ENCODE peak calls at places on chromosomes 3 and 15, in six cellular contexts. D, Z, U, M, O and S are unnamed samples.

GRCh38 chr3:30443756-30444673 is 162.4 kb upstream of the TGFBR2 start:
- DNase-seq in D (no peak), Z (no peak), M (no peak), O (no peak), U (no peak), S (no peak)

GRCh38 chr15:75449585-75450306 is 1.7 kb downstream of the SIN3A start:
- DNase-seq in O (no peak), M (no peak), Z (no peak), U (no peak), D (no peak), S (no peak)

GRCh38 chr3:184765730-184766074 is 46.3 kb upstream of the VPS8 start:
- DNase-seq in D (no peak), Z (peak), U (peak), O (no peak), M (no peak), S (no peak)

GRCh38 chr3:155404486-155404885 is 111.0 kb upstream of the STRIT1 start:
- DNase-seq in U (no peak), O (no peak), M (no peak), Z (no peak), D (no peak), S (no peak)

GRCh38 chr3:60772584-60772983 is 478.7 kb downstream of the FHIT start:
- DNase-seq in M (no peak), O (no peak), D (no peak), U (no peak), Z (no peak), S (no peak)

GRCh38 chr15:67146214-67146613 is 80.8 kb downstream of the SMAD3 start:
- DNase-seq in Z (no peak), D (peak), M (no peak), U (no peak), O (no peak), S (no peak)

GRCh38 chr15:80727196-80727595 is 32.1 kb downstream of the ABHD17C start:
- DNase-seq in M (no peak), O (no peak), Z (no peak), D (peak), U (no peak), S (no peak)

GRCh38 chr15:91561371-91562100 is 292.0 kb upstream of the SLCO3A1 start:
- DNase-seq in Z (no peak), D (no peak), O (no peak), U (no peak), M (no peak), S (no peak)

GRCh38 chr3:57144952-57145351 is 20.2 kb downstream of the IL17RD start:
- DNase-seq in M (no peak), U (no peak), D (no peak), Z (no peak), O (no peak), S (no peak)

GRCh38 chr15:48966595-48967301 is 3.0 kb upstream of the SHC4 start:
- DNase-seq in M (no peak), O (no peak), Z (no peak), D (no peak), U (peak), S (no peak)

GRCh38 chr3:171277456-171278406 is 182.5 kb downstream of the TNIK start:
- DNase-seq in O (no peak), Z (no peak), M (no peak), D (no peak), U (no peak), S (no peak)

GRCh38 chr3:160486459-160486869 is 36.9 kb upstream of the TRIM59 start:
- DNase-seq in Z (no peak), O (no peak), M (no peak), U (no peak), D (peak), S (no peak)

GRCh38 chr3:14561051-14561634 is 21.0 kb upstream of the GRIP2 start:
- DNase-seq in O (no peak), D (no peak), U (no peak), M (no peak), Z (no peak), S (no peak)

GRCh38 chr3:153029350-153029749 is 132.7 kb upstream of the RAP2B start:
- DNase-seq in U (no peak), M (no peak), D (no peak), O (peak), Z (no peak), S (no peak)

GRCh38 chr3:42031808-42032475 is 59.2 kb upstream of the TRAK1 start:
- DNase-seq in Z (no peak), M (no peak), U (no peak), O (no peak), D (no peak), S (no peak)

GRCh38 chr3:116663161-116663885 is 46.3 kb upstream of the TUSC7 start:
- DNase-seq in Z (no peak), M (no peak), O (no peak), U (no peak), D (no peak), S (no peak)

GRCh38 chr3:178419078-178419477 is 117.2 kb upstream of the KCNMB2 start:
- DNase-seq in D (no peak), M (no peak), Z (no peak), O (no peak), U (no peak), S (no peak)

GRCh38 chr3:132079150-132079549 is 44.3 kb upstream of the CPNE4 start:
- DNase-seq in D (no peak), O (no peak), U (no peak), M (no peak), Z (no peak), S (no peak)

GRCh38 chr3:51502562-51502910 is 2.7 kb upstream of the DCAF1 start:
- DNase-seq in U (no peak), D (no peak), O (no peak), Z (no peak), M (no peak), S (no peak)

GRCh38 chr15:79315623-79316328 is 4.9 kb downstream of the TMED3 start:
- DNase-seq in U (no peak), Z (no peak), D (no peak), M (no peak), O (no peak), S (no peak)

GRCh38 chr3:62567097-62568021 is 194.0 kb upstream of the FEZF2 start:
- DNase-seq in D (peak), M (no peak), U (no peak), Z (no peak), O (no peak), S (no peak)

GRCh38 chr3:168531116-168531515 is 435.4 kb upstream of the GOLIM4 start:
- DNase-seq in D (no peak), Z (no peak), U (no peak), M (no peak), O (no peak), S (no peak)

GRCh38 chr15:100890850-100891249 is 11.2 kb downstream of the ALDH1A3 start:
- DNase-seq in U (no peak), D (no peak), M (no peak), Z (no peak), O (no peak), S (no peak)

GRCh38 chr3:56890448-56891083 is 88.8 kb upstream of the ARHGEF3 start:
- DNase-seq in M (no peak), O (no peak), Z (no peak), U (no peak), D (no peak), S (no peak)

GRCh38 chr15:71691700-71692417 is 118.5 kb upstream of the NR2E3 start:
- DNase-seq in U (no peak), Z (no peak), D (no peak), M (no peak), O (no peak), S (no peak)

GRCh38 chr15:73912030-73912596 is 14.1 kb upstream of the LOXL1 start:
- DNase-seq in D (no peak), Z (no peak), M (no peak), O (no peak), U (no peak), S (no peak)

GRCh38 chr3:42730294-42730693 is 27.7 kb upstream of the HHATL start:
- DNase-seq in U (no peak), O (no peak), M (peak), D (no peak), Z (no peak), S (no peak)

GRCh38 chr15:58524247-58524646 is 92.5 kb downstream of the LIPC start:
- DNase-seq in O (no peak), D (peak), M (no peak), U (no peak), Z (no peak), S (no peak)

GRCh38 chr3:171088496-171088895 is 62.0 kb upstream of the SLC2A2 start:
- DNase-seq in O (no peak), Z (no peak), M (no peak), D (no peak), U (no peak), S (no peak)

GRCh38 chr3:99365979-99366378 is 272.4 kb upstream of the COL8A1 start:
- DNase-seq in U (no peak), D (no peak), Z (no peak), O (no peak), M (no peak), S (no peak)

GRCh38 chr3:35638640-35639250 is 580 bp upstream of the ARPP21 start:
- DNase-seq in M (peak), U (no peak), O (no peak), Z (no peak), D (no peak), S (no peak)

GRCh38 chr3:158791259-158791920 is 10.5 kb upstream of the MFSD1 start:
- DNase-seq in O (peak), D (peak), Z (no peak), U (no peak), M (no peak), S (no peak)
- TF ChIP-seq POLR2AphosphoS5 in O (no peak), D (no peak), Z (no peak), U (no peak), M (no peak), S (no peak)

DNA sequence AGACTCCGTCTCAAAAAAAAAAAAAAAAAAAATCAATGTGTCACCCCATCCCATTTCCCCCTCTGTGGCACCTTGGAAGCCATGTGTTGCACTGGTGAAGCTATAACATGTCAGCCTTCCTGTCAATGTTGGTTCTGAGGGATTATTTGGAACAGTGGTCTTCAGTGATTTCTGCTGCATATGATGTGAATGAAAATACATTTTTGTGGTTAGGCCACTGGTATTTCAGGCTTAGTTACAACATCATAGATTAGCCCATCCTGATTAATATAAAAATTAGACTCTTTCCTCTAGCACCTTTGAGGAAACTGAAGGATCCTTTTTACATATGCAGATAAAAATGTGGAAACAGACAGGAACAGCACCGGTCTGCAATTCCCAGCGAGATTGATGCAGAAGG is 94.6 kb downstream of the RFX7 start:
- DNase-seq in U (no peak), O (no peak), D (no peak), M (no peak), Z (no peak), S (no peak)
- TF ChIP-seq POLR2A in U (no peak), O (no peak), D (no peak), M (no peak), Z (no peak), S (no peak)

DNA sequence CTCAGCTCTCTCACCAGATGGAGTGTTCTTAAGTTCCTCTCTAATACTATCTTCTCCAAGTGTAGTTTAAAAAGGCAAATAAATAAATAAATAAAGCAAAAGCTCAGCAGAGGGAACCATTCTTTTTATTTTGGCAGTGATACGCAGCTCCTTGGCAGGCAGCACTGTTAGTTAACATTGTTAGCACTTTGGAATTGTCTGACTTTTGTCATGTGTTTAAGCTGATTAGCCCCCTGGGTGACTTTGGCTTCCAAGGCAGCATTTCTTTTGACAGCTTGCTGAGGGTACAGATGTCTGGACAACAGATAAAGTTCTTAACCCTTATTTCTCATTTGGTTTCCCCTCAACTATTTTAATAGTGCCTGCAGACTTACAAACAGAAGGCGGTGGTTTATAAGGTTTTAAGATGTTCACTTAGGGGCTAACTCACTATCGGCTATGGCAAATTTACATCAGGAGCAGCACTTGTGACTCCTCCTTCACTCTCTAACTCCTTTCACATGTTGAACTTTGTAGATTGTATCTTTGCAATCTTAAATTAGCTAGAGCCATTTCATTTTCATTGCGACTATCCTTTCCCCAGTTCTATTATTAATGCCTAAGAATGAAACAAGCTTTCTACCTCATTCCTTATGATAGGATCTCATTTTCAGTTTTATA is 213.4 kb downstream of the ZBBX start:
- DNase-seq in U (no peak), M (no peak), D (no peak), O (no peak), Z (no peak), S (no peak)
- TF ChIP-seq TAF1 in U (no peak), M (no peak), D (no peak), O (no peak), Z (no peak), S (no peak)

DNA sequence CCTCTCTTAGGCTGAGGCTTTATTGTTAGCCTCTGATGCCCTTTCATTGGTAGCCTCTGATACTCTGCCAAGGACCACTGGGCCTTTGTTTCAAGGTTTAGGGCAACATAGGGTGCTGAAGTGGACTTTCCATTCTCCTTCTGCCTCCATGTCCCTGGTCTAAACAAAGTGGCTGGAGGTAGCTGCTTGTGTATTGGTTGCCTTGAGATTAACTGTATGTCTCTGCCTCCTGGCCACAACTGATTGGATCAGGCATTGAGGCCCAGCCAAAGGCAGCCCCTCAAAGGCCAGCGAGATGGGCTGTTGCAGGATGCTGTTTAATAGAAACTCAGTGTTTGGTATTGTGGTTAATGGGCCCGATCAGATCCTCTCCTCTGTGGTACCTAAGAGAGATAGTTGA is 77.9 kb upstream of the PRR23C start:
- DNase-seq in Z (no peak), M (peak), U (no peak), D (no peak), O (no peak), S (no peak)
- TF ChIP-seq POLR2AphosphoS5 in Z (no peak), M (no peak), U (no peak), D (no peak), O (no peak), S (no peak)

GRCh38 chr3:119498188-119498987 is at the start of gene TIMMDC1:
- DNase-seq in Z (peak), M (peak), D (peak), O (peak), U (peak), S (peak)
- TF ChIP-seq POLR2A in Z (peak), M (peak), D (peak), O (peak), U (peak), S (peak)

GRCh38 chr3:97821413-97821809 is 400 bp upstream of the CRYBG3 start:
- DNase-seq in O (peak), D (no peak), Z (peak), M (peak), U (no peak), S (no peak)
- TF ChIP-seq TAF1 in O (no peak), D (no peak), Z (no peak), M (no peak), U (no peak), S (no peak)

GRCh38 chr3:24640330-24640877 is 145.8 kb upstream of the THRB start:
- DNase-seq in U (no peak), Z (no peak), D (peak), M (no peak), O (peak), S (no peak)
- TF ChIP-seq POLR2AphosphoS5 in U (no peak), Z (no peak), D (no peak), M (no peak), O (no peak), S (no peak)

DNA sequence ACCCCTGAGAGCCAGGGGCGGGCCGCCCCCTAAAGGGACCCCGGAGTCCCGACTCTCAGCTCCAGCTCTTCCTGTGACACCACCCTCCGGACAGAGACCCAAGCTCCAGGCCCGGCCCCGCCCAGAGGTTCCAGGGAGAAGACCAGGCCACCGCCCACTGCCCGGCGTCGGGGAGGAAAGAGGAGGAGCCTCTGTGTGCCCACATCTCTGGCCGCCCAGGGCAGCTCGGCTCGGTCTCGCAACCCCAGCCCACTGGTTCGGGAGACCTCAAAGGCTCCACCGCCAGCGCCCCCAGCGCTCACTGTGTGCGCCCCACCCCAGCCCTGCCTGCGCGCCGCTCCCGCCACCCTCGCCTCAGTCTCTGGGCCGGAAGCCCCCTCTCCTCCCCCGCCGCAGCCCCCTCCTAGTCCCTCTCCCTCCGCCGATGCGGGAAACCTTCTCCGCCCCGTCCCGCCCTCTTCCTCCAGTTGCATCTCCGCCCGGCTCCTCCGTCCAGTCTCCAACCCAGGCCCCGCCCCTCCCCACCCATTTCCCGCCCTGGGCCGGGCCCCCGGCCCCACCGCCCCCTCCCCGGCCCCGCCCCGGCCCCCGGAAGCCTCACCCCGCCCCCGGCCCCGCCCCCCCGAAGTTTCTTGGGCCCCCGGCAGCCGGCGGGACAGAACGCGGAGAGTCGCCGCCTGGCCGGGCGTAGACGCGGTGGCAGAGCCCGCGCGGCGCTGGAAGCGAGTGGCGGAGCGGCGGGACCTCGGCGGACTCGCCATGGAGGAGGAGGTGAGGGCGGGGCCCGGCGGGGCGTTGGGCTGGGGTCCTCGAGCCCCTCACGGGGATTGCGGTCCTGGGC is at the start of gene PLEKHO2:
- DNase-seq in D (peak), Z (peak), U (peak), M (peak), O (peak), S (peak)
- TF ChIP-seq POLR2A in D (peak), Z (peak), U (peak), M (peak), O (peak), S (peak)